ENCODE peak calls at places on chromosomes 7 and 10, in eight cellular contexts. H is spleen, R is cardiac muscle cell, I is WTC11, D is astrocyte of the spinal cord, J is BJ, Z is endothelial cell, G is neural progenitor cell. W is an unnamed sample.
A peak's percentile ranks its signal among the peaks of the same experiment; 100 is the strongest.

GRCh38 chr7:124432009-124432578 is 333.5 kb downstream of the GPR37 start:
- DNase-seq in H (no peak), R (no peak), I (no peak), D (no peak), J (no peak), Z (no peak), G (no peak), W (no peak)

GRCh38 chr7:106952175-106952657 is 87.1 kb downstream of the PIK3CG start:
- DNase-seq in H (no peak), R (no peak), I (no peak), D (no peak), J (no peak), Z (no peak), G (no peak), W (no peak)

GRCh38 chr7:141354251-141354650 is 197.0 kb upstream of the AGK start:
- DNase-seq in H (no peak), R (peak; percentile 76), I (no peak), D (peak; percentile 92), J (no peak), Z (no peak), G (no peak), W (no peak)

GRCh38 chr7:124056234-124056633 is 23.4 kb upstream of the TMEM229A start:
- DNase-seq in H (no peak), R (no peak), I (no peak), D (no peak), J (no peak), Z (no peak), G (no peak), W (no peak)

GRCh38 chr10:70250956-70251680 is 17.9 kb upstream of the PPA1 start:
- DNase-seq in H (no peak), R (no peak), I (no peak), D (no peak), J (no peak), Z (no peak), G (no peak), W (no peak)

GRCh38 chr7:143013473-143013872 is 13.5 kb downstream of the OR9A2 start:
- DNase-seq in H (no peak), R (peak; percentile 70), I (no peak), D (no peak), J (no peak), Z (no peak), G (no peak), W (no peak)

GRCh38 chr7:116801092-116801710 is 61.2 kb upstream of the CAPZA2 start:
- DNase-seq in H (no peak), R (peak; percentile 34), I (no peak), D (peak; percentile 70), J (no peak), Z (no peak), G (no peak), W (no peak)

GRCh38 chr7:14688208-14688607 is 214.3 kb downstream of the DGKB start:
- DNase-seq in H (no peak), R (no peak), I (no peak), D (no peak), J (no peak), Z (no peak), G (no peak), W (no peak)

GRCh38 chr7:135320277-135320676 is 86.6 kb downstream of the STRA8 start:
- DNase-seq in H (no peak), R (peak; percentile 93), I (no peak), D (peak; percentile 93), J (no peak), Z (no peak), G (no peak), W (no peak)

GRCh38 chr7:98399903-98400537 is 870 bp downstream of the BAIAP2L1 start:
- DNase-seq in H (peak; percentile 21), R (peak; percentile 42), I (peak; percentile 48), D (peak; percentile 53), J (no peak), Z (peak; percentile 8), G (peak; percentile 81), W (no peak)

GRCh38 chr10:92011560-92012214 is 88.1 kb downstream of the BTAF1 start:
- DNase-seq in H (no peak), R (peak; percentile 56), I (no peak), D (peak; percentile 69), J (peak; percentile 4), Z (no peak), G (no peak), W (no peak)

GRCh38 chr10:91311601-91312000 is 91.1 kb downstream of the PCGF5 start:
- DNase-seq in H (no peak), R (no peak), I (no peak), D (no peak), J (no peak), Z (no peak), G (no peak), W (no peak)

GRCh38 chr7:78178319-78178718 is 379.7 kb downstream of the PHTF2 start:
- DNase-seq in H (no peak), R (no peak), I (no peak), D (no peak), J (peak; percentile 8), Z (no peak), G (no peak), W (no peak)

GRCh38 chr10:12444981-12445700 is 95.8 kb downstream of the CAMK1D start:
- DNase-seq in H (no peak), R (no peak), I (no peak), D (no peak), J (no peak), Z (no peak), G (no peak), W (no peak)

GRCh38 chr7:24831240-24831639 is 74.0 kb upstream of the GSDME start:
- DNase-seq in H (no peak), R (peak; percentile 61), I (no peak), D (peak; percentile 83), J (peak; percentile 71), Z (no peak), G (no peak), W (no peak)

GRCh38 chr7:128395748-128396147 is 14.0 kb downstream of the IMPDH1 start:
- DNase-seq in H (no peak), R (no peak), I (no peak), D (no peak), J (no peak), Z (no peak), G (no peak), W (no peak)
- TF ChIP-seq CTCF in H (no peak), R (peak; percentile 17), I (no peak), D (peak; percentile 36), J (no peak), Z (no peak), G (no peak), W (peak; percentile 31)

GRCh38 chr7:91243591-91244368 is 20.5 kb upstream of the FZD1 start:
- DNase-seq in H (no peak), R (no peak), I (no peak), D (peak; percentile 36), J (no peak), Z (no peak), G (no peak), W (no peak)

GRCh38 chr7:91249506-91250233 is 14.6 kb upstream of the FZD1 start:
- DNase-seq in H (no peak), R (peak; percentile 68), I (no peak), D (peak; percentile 50), J (no peak), Z (no peak), G (no peak), W (no peak)

GRCh38 chr7:91250706-91251105 is 13.5 kb upstream of the FZD1 start:
- DNase-seq in H (no peak), R (no peak), I (no peak), D (no peak), J (no peak), Z (no peak), G (no peak), W (no peak)

GRCh38 chr7:91248996-91249395 is 15.2 kb upstream of the FZD1 start:
- DNase-seq in H (no peak), R (peak; percentile 33), I (no peak), D (no peak), J (no peak), Z (no peak), G (no peak), W (no peak)

GRCh38 chr7:91247497-91247896 is 16.7 kb upstream of the FZD1 start:
- DNase-seq in H (no peak), R (no peak), I (no peak), D (no peak), J (no peak), Z (no peak), G (no peak), W (no peak)
- TF ChIP-seq CTCF in H (no peak), R (peak; percentile 16), I (no peak), D (no peak), J (no peak), Z (no peak), G (no peak), W (no peak)

DNA sequence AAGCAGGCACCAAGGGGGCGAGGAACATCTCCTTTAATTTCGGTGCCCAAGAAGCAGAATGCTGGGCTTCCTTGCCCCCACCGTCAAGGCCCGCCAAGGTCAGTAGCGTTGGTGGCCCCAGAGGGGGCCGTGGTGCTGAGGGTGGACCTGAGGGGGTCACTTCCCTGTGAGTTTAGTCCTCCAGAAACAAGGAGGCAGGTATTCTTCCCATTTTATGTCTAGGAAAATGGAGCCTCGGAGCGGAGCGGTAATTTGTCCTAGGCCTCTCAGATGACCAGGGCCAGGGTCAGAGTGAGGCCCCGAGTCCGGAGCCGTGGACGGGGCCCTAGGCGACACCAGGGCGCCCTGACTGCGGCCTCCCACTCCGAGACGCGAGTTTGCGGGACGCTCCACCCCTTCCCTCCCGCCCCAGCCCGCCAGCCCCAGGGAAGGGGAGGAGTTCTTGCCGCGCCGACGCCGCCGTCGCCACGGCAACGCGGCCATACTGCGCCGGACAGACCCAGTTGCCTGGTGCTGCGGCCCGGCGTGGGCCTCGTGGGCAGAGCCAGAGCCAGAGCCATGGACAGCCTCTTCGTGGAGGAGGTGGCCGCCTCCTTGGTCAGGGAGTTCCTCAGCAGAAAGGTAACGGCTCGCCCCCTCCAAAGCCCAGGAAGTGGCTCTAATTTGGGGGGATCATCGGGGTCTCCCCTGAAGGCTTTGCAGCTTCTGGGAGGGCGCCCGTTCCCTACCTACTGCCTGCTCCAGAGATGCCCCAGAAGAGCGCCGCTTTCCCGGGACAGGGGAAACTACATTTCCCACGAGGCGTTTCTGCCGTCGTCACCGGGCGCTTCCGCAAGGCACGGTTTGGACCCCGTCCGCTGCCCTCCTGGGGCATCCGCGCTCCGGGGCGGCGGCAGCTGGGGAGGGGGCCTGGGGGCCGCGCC is at the start of gene MINDY4:
- DNase-seq in H (peak; percentile 93), R (peak; percentile 91), I (peak; percentile 76), D (peak; percentile 85), J (no peak), Z (peak; percentile 84), G (peak; percentile 91), W (peak; percentile 89)
- TF ChIP-seq CTCF in H (no peak), R (no peak), I (no peak), D (peak; percentile 10), J (peak; percentile 14), Z (no peak), G (peak; percentile 18), W (no peak)

DNA sequence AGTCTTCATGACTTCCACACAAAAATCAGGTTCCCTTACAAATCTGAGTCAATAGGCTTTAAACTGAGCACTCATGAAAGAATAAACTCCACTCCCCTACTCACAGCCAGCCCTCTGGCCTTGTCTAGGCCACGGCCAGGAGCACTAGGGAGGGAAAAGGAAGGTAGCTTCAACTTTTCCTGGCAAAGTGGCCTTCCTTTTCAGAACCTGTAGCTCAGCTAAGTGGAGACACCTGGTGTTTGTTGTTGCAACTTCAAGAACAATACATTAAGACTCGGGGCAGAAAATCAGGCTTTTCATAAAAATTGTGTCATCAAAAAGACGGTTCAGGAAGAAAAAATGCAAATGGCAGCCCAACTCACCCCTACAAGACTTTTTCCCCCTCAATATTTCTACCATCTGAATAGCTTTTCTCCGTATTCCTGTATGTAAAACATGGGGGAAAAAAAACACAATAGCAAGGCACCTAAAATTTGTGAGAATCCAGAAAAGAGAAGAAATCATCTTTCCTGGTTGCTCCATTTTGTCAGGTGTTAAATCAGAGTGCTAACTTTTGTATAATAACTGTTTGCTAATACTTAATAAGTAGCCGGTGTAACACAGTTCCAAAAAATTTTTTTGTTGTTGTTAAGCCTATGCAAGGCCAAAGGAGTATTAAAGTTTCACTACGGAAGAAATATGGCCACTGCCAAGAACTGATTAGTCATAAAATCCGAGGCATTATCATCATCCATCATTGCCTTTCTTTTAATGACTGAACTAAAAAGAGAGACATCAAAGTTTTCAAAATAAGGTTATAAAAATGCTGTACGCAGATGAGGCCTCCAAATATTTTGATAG is 66.2 kb upstream of the ARID5B start:
- DNase-seq in H (no peak), R (peak; percentile 84), I (no peak), D (peak; percentile 84), J (peak; percentile 46), Z (peak; percentile 26), G (peak; percentile 39), W (no peak)
- TF ChIP-seq CTCF in H (no peak), R (peak; percentile 53), I (peak; percentile 33), D (peak; percentile 56), J (peak; percentile 58), Z (peak; percentile 61), G (peak; percentile 56), W (peak; percentile 52)